ENCODE peak calls at places on chromosomes 2 and 18, in five cellular contexts. One of them, this sample, is unnamed.

GRCh38 chr2:9330639-9331270 is 92.6 kb downstream of the ITGB1BP1 start:
- DNase-seq in pancreas: no peak
- DNase-seq in WERI-Rb-1: no peak
- DNase-seq in lower lobe of right lung: no peak
- DNase-seq in left ventricle myocardium inferior: no peak
- DNase-seq in this sample: no peak

GRCh38 chr2:84631047-84631446 is 114.7 kb downstream of the DNAH6 start:
- DNase-seq in left ventricle myocardium inferior: no peak
- DNase-seq in WERI-Rb-1: peak
- DNase-seq in lower lobe of right lung: no peak
- DNase-seq in pancreas: no peak
- DNase-seq in this sample: no peak

GRCh38 chr18:77063256-77063655 is 69.3 kb downstream of the MBP start:
- DNase-seq in WERI-Rb-1: no peak
- DNase-seq in left ventricle myocardium inferior: no peak
- DNase-seq in pancreas: no peak
- DNase-seq in lower lobe of right lung: peak
- DNase-seq in this sample: no peak

GRCh38 chr2:32772623-32773221 is 144.9 kb downstream of the TTC27 start:
- DNase-seq in left ventricle myocardium inferior: no peak
- DNase-seq in lower lobe of right lung: no peak
- DNase-seq in pancreas: no peak
- DNase-seq in WERI-Rb-1: peak
- DNase-seq in this sample: no peak

GRCh38 chr2:109369671-109370191 is 240.7 kb downstream of the SH3RF3 start:
- DNase-seq in lower lobe of right lung: no peak
- DNase-seq in pancreas: no peak
- DNase-seq in left ventricle myocardium inferior: no peak
- DNase-seq in WERI-Rb-1: no peak
- DNase-seq in this sample: no peak

GRCh38 chr18:45571714-45572113 is 43.6 kb upstream of the SLC14A2 start:
- DNase-seq in left ventricle myocardium inferior: no peak
- DNase-seq in pancreas: no peak
- DNase-seq in lower lobe of right lung: no peak
- DNase-seq in WERI-Rb-1: no peak
- DNase-seq in this sample: no peak

GRCh38 chr18:46700026-46700425 is 43.0 kb upstream of the LOXHD1 start:
- DNase-seq in lower lobe of right lung: no peak
- DNase-seq in pancreas: no peak
- DNase-seq in WERI-Rb-1: no peak
- DNase-seq in left ventricle myocardium inferior: no peak
- DNase-seq in this sample: no peak

GRCh38 chr2:182946949-182947348 is 80.5 kb upstream of the FRZB start:
- DNase-seq in WERI-Rb-1: no peak
- DNase-seq in lower lobe of right lung: no peak
- DNase-seq in pancreas: no peak
- DNase-seq in left ventricle myocardium inferior: no peak
- DNase-seq in this sample: no peak

GRCh38 chr18:41576643-41577042 is 378.4 kb upstream of the PIK3C3 start:
- DNase-seq in left ventricle myocardium inferior: no peak
- DNase-seq in WERI-Rb-1: no peak
- DNase-seq in lower lobe of right lung: no peak
- DNase-seq in pancreas: no peak
- DNase-seq in this sample: no peak

GRCh38 chr2:242034996-242035814 is 165.7 kb downstream of the RTP5 start:
- DNase-seq in WERI-Rb-1: no peak
- DNase-seq in pancreas: peak
- DNase-seq in left ventricle myocardium inferior: no peak
- DNase-seq in lower lobe of right lung: no peak
- DNase-seq in this sample: no peak

GRCh38 chr2:6917071-6917760 is at the start of gene RNF144A:
- DNase-seq in lower lobe of right lung: peak
- DNase-seq in WERI-Rb-1: peak
- DNase-seq in pancreas: peak
- DNase-seq in left ventricle myocardium inferior: peak
- DNase-seq in this sample: peak

GRCh38 chr18:21406111-21406510 is 164.1 kb downstream of the GREB1L start:
- DNase-seq in left ventricle myocardium inferior: no peak
- DNase-seq in lower lobe of right lung: no peak
- DNase-seq in pancreas: no peak
- DNase-seq in WERI-Rb-1: no peak
- DNase-seq in this sample: no peak

GRCh38 chr2:235098736-235099494 is 147.1 kb downstream of the SH3BP4 start:
- DNase-seq in left ventricle myocardium inferior: no peak
- DNase-seq in lower lobe of right lung: no peak
- DNase-seq in pancreas: no peak
- DNase-seq in WERI-Rb-1: no peak
- DNase-seq in this sample: no peak

GRCh38 chr2:70083344-70084156 is 3.7 kb upstream of the PCBP1 start:
- DNase-seq in pancreas: no peak
- DNase-seq in lower lobe of right lung: no peak
- DNase-seq in WERI-Rb-1: no peak
- DNase-seq in left ventricle myocardium inferior: no peak
- DNase-seq in this sample: no peak

GRCh38 chr2:143261986-143262784 is 133.0 kb downstream of the ARHGAP15 start:
- DNase-seq in WERI-Rb-1: no peak
- DNase-seq in pancreas: no peak
- DNase-seq in left ventricle myocardium inferior: peak
- DNase-seq in lower lobe of right lung: peak
- DNase-seq in this sample: no peak

GRCh38 chr18:1252534-1252933 is 347.9 kb downstream of the ADCYAP1 start:
- DNase-seq in lower lobe of right lung: no peak
- DNase-seq in WERI-Rb-1: no peak
- DNase-seq in left ventricle myocardium inferior: no peak
- DNase-seq in pancreas: no peak
- DNase-seq in this sample: no peak

GRCh38 chr2:216495656-216496055 is 3.0 kb upstream of the RPL37A start:
- DNase-seq in WERI-Rb-1: no peak
- DNase-seq in lower lobe of right lung: no peak
- DNase-seq in left ventricle myocardium inferior: no peak
- DNase-seq in pancreas: no peak
- DNase-seq in this sample: no peak

GRCh38 chr2:236161531-236161930 is 6.7 kb downstream of the GBX2 start:
- DNase-seq in pancreas: no peak
- DNase-seq in left ventricle myocardium inferior: no peak
- DNase-seq in WERI-Rb-1: no peak
- DNase-seq in lower lobe of right lung: no peak
- DNase-seq in this sample: no peak

GRCh38 chr2:139791330-139791729 is 1011.1 kb upstream of the NXPH2 start:
- DNase-seq in pancreas: no peak
- DNase-seq in left ventricle myocardium inferior: no peak
- DNase-seq in lower lobe of right lung: no peak
- DNase-seq in WERI-Rb-1: no peak
- DNase-seq in this sample: no peak

DNA sequence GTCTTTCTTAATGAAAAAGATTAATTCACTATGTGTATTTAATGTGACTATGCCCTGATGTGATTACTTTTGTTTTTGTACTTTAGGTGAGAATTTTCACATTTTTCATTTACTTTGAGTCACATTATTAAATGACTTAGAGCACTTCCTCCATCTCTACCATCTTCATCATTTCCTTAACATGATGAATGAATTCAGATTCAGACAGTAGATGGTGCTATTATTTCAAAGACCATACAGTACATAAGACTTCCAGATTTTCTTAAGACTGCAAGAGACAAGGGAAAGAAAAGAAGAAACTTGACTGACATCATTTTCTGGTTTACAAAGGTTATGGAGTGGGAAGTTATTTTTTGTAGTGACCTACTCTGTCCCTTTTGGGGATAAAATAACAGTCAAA is 1010.6 kb upstream of the NXPH2 start:
- DNase-seq in WERI-Rb-1: no peak
- DNase-seq in left ventricle myocardium inferior: no peak
- DNase-seq in lower lobe of right lung: no peak
- DNase-seq in pancreas: no peak
- DNase-seq in this sample: no peak
- TF ChIP-seq CTCF in WERI-Rb-1: no peak
- TF ChIP-seq CTCF in left ventricle myocardium inferior: peak
- TF ChIP-seq CTCF in lower lobe of right lung: no peak
- TF ChIP-seq CTCF in pancreas: no peak
- TF ChIP-seq CTCF in this sample: peak

DNA sequence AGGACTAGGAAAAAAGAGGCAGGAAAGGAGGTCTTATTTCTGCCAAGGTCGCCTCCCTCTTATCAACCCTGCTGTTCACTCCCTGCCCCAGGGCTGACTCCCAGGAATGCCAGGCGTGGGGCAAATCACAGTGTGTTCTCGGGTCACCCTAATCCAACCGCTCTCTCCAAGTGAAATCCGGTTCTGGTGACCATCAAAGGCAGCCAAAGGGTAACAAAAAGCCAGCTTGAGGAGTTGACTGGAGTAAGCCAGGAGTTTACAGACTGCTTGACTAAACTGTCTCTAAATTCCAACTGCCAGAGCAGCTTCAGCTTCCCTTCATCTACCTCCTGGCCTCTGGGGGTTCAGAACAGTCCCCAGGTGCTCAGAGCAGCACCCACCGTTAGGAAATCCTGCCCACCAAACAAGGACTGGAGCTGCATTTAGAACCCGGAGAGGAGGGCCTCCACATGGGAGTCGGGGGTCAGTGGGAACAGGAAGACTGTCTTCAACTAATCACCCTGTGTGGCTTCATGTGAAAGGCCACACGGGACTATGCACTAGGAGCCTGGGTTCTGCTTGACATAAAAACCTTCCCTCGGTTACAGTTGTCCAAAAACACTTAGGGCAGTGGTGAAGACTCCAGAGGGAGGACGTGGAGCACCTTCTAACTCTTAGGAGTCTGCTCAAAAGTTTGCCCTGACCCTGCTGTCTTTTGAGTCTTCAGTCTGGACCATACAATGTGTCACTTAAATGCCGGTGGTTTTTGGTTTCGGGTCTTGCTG is 24.2 kb upstream of the MCFD2 start:
- DNase-seq in left ventricle myocardium inferior: no peak
- DNase-seq in pancreas: no peak
- DNase-seq in lower lobe of right lung: no peak
- DNase-seq in WERI-Rb-1: no peak
- DNase-seq in this sample: no peak
- H3K27ac ChIP-seq in left ventricle myocardium inferior: peak
- H3K27ac ChIP-seq in pancreas: peak
- H3K27ac ChIP-seq in lower lobe of right lung: peak
- H3K27ac ChIP-seq in WERI-Rb-1: no peak
- H3K27ac ChIP-seq in this sample: peak

DNA sequence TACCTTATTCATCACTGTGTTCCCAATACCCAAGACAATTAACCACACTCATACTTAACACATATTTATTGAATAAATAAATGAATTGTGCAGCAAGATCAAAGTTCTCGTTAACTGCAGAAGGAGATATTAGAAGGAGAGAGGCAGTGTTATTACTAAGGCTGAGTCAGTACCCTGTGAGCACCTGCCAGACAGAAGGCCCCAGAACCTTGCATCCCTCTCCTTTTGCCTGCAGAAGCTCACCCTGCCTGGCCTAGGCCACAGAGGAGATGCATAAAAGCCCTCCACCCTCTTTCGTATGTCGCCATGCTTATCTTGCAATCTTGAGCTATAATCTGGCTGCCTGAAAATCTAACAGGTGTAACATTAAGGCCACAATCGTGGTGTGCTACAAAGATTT is 20.5 kb upstream of the RNF149 start:
- DNase-seq in left ventricle myocardium inferior: no peak
- DNase-seq in lower lobe of right lung: no peak
- DNase-seq in pancreas: no peak
- DNase-seq in WERI-Rb-1: no peak
- DNase-seq in this sample: no peak
- H3K4me3 ChIP-seq in left ventricle myocardium inferior: no peak
- H3K4me3 ChIP-seq in lower lobe of right lung: no peak
- H3K4me3 ChIP-seq in pancreas: no peak
- H3K4me3 ChIP-seq in WERI-Rb-1: no peak
- H3K4me3 ChIP-seq in this sample: no peak

GRCh38 chr2:133146893-133147292 is 421.4 kb downstream of the NCKAP5 start:
- DNase-seq in lower lobe of right lung: no peak
- DNase-seq in pancreas: no peak
- DNase-seq in WERI-Rb-1: no peak
- DNase-seq in left ventricle myocardium inferior: no peak
- DNase-seq in this sample: no peak
- TF ChIP-seq CTCF in lower lobe of right lung: no peak
- TF ChIP-seq CTCF in pancreas: no peak
- TF ChIP-seq CTCF in WERI-Rb-1: no peak
- TF ChIP-seq CTCF in left ventricle myocardium inferior: no peak
- TF ChIP-seq CTCF in this sample: no peak

DNA sequence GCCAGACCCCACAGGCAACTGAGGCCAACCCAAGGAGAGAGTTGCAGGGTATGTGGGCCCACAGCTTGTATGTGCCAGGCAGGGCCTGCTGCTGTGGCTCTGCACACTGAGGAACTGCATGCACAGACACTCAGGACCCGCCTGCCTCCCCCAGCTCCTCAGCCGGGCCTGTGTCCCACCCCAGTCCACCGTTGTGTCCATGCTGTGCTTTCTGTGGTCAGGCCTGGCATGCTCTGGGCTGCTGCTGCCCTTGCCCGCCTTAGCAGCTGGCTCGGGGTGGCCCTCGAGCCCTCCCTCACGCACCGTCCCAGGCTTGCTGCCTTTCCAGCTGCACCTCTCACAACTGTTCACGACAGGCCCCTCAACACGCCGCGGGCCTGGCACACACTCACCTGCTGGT is 4.1 kb downstream of the GYPC start:
- DNase-seq in pancreas: no peak
- DNase-seq in lower lobe of right lung: no peak
- DNase-seq in WERI-Rb-1: no peak
- DNase-seq in left ventricle myocardium inferior: no peak
- DNase-seq in this sample: no peak
- H3K27ac ChIP-seq in pancreas: no peak
- H3K27ac ChIP-seq in lower lobe of right lung: peak
- H3K27ac ChIP-seq in WERI-Rb-1: no peak
- H3K27ac ChIP-seq in left ventricle myocardium inferior: peak
- H3K27ac ChIP-seq in this sample: no peak

This sample was measured in dorsolateral prefrontal cortex.